ENCODE peak calls at places on chromosomes 11 and 22, in eight cellular contexts. One of them, this sample, is unnamed.
A peak's percentile ranks its signal among the peaks of the same experiment; 100 is the strongest.

GRCh38 chr11:112212290-112212689 is 13.9 kb upstream of the PTS start:
- DNase-seq in psoas muscle: no peak
- DNase-seq in WTC11: no peak
- DNase-seq in IMR-90: peak; percentile 20
- DNase-seq in AG09319: no peak
- DNase-seq in cardiac fibroblast: no peak
- DNase-seq in cardiac muscle cell: no peak
- DNase-seq in GM10248: no peak
- DNase-seq in this sample: no peak

GRCh38 chr22:18044548-18045271 is 20.3 kb upstream of the MICAL3 start:
- DNase-seq in psoas muscle: peak; percentile 51
- DNase-seq in WTC11: no peak
- DNase-seq in IMR-90: peak; percentile 63
- DNase-seq in AG09319: no peak
- DNase-seq in cardiac fibroblast: peak; percentile 48
- DNase-seq in cardiac muscle cell: no peak
- DNase-seq in GM10248: no peak
- DNase-seq in this sample: no peak

GRCh38 chr22:41833369-41834004 is 582 bp downstream of the SREBF2 start:
- DNase-seq in psoas muscle: peak; percentile 54
- DNase-seq in WTC11: peak; percentile 59
- DNase-seq in IMR-90: no peak
- DNase-seq in AG09319: no peak
- DNase-seq in cardiac fibroblast: no peak
- DNase-seq in cardiac muscle cell: peak; percentile 64
- DNase-seq in GM10248: peak; percentile 41
- DNase-seq in this sample: peak; percentile 14

GRCh38 chr11:44813401-44813800 is 86.6 kb downstream of the TSPAN18 start:
- DNase-seq in psoas muscle: no peak
- DNase-seq in WTC11: no peak
- DNase-seq in IMR-90: no peak
- DNase-seq in AG09319: no peak
- DNase-seq in cardiac fibroblast: no peak
- DNase-seq in cardiac muscle cell: no peak
- DNase-seq in GM10248: no peak
- DNase-seq in this sample: no peak

GRCh38 chr11:6249822-6250555 is 9.6 kb upstream of the CCKBR start:
- DNase-seq in psoas muscle: peak; percentile 61
- DNase-seq in WTC11: no peak
- DNase-seq in IMR-90: peak; percentile 85
- DNase-seq in AG09319: peak; percentile 35
- DNase-seq in cardiac fibroblast: peak; percentile 95
- DNase-seq in cardiac muscle cell: no peak
- DNase-seq in GM10248: no peak
- DNase-seq in this sample: no peak

GRCh38 chr11:22491826-22492225 is 133.8 kb downstream of the FANCF start:
- DNase-seq in psoas muscle: no peak
- DNase-seq in WTC11: peak; percentile 14
- DNase-seq in IMR-90: peak; percentile 4
- DNase-seq in AG09319: peak; percentile 65
- DNase-seq in cardiac fibroblast: no peak
- DNase-seq in cardiac muscle cell: no peak
- DNase-seq in GM10248: no peak
- DNase-seq in this sample: no peak

GRCh38 chr22:17575681-17576080 is 12.4 kb downstream of the SLC25A18 start:
- DNase-seq in psoas muscle: no peak
- DNase-seq in WTC11: no peak
- DNase-seq in IMR-90: no peak
- DNase-seq in AG09319: no peak
- DNase-seq in cardiac fibroblast: no peak
- DNase-seq in cardiac muscle cell: no peak
- DNase-seq in GM10248: no peak
- DNase-seq in this sample: no peak

GRCh38 chr11:99934008-99934407 is 753.1 kb upstream of the ARHGAP42 start:
- DNase-seq in psoas muscle: no peak
- DNase-seq in WTC11: no peak
- DNase-seq in IMR-90: no peak
- DNase-seq in AG09319: no peak
- DNase-seq in cardiac fibroblast: no peak
- DNase-seq in cardiac muscle cell: no peak
- DNase-seq in GM10248: no peak
- DNase-seq in this sample: no peak

GRCh38 chr22:32720924-32721323 is 80.6 kb upstream of the TIMP3 start:
- DNase-seq in psoas muscle: no peak
- DNase-seq in WTC11: no peak
- DNase-seq in IMR-90: peak; percentile 62
- DNase-seq in AG09319: no peak
- DNase-seq in cardiac fibroblast: peak; percentile 86
- DNase-seq in cardiac muscle cell: no peak
- DNase-seq in GM10248: no peak
- DNase-seq in this sample: no peak

GRCh38 chr11:115255006-115255762 is 249.0 kb downstream of the CADM1 start:
- DNase-seq in psoas muscle: no peak
- DNase-seq in WTC11: no peak
- DNase-seq in IMR-90: no peak
- DNase-seq in AG09319: no peak
- DNase-seq in cardiac fibroblast: no peak
- DNase-seq in cardiac muscle cell: no peak
- DNase-seq in GM10248: no peak
- DNase-seq in this sample: no peak

GRCh38 chr11:35267504-35267903 is 128.5 kb downstream of the CD44 start:
- DNase-seq in psoas muscle: no peak
- DNase-seq in WTC11: no peak
- DNase-seq in IMR-90: peak; percentile 91
- DNase-seq in AG09319: no peak
- DNase-seq in cardiac fibroblast: peak; percentile 66
- DNase-seq in cardiac muscle cell: no peak
- DNase-seq in GM10248: no peak
- DNase-seq in this sample: no peak

GRCh38 chr22:44664149-44664548 is 37.9 kb upstream of the PRR5 start:
- DNase-seq in psoas muscle: peak; percentile 59
- DNase-seq in WTC11: no peak
- DNase-seq in IMR-90: peak; percentile 61
- DNase-seq in AG09319: no peak
- DNase-seq in cardiac fibroblast: peak; percentile 77
- DNase-seq in cardiac muscle cell: no peak
- DNase-seq in GM10248: no peak
- DNase-seq in this sample: no peak

GRCh38 chr11:124869331-124869730 is 4.1 kb downstream of the ROBO3 start:
- DNase-seq in psoas muscle: no peak
- DNase-seq in WTC11: no peak
- DNase-seq in IMR-90: no peak
- DNase-seq in AG09319: no peak
- DNase-seq in cardiac fibroblast: no peak
- DNase-seq in cardiac muscle cell: no peak
- DNase-seq in GM10248: no peak
- DNase-seq in this sample: no peak

GRCh38 chr11:8227156-8228152 is 36.2 kb downstream of the LMO1 start:
- DNase-seq in psoas muscle: no peak
- DNase-seq in WTC11: no peak
- DNase-seq in IMR-90: no peak
- DNase-seq in AG09319: no peak
- DNase-seq in cardiac fibroblast: no peak
- DNase-seq in cardiac muscle cell: no peak
- DNase-seq in GM10248: no peak
- DNase-seq in this sample: no peak

GRCh38 chr11:124085583-124085982 is 29.7 kb upstream of the VWA5A start:
- DNase-seq in psoas muscle: no peak
- DNase-seq in WTC11: no peak
- DNase-seq in IMR-90: peak; percentile 26
- DNase-seq in AG09319: no peak
- DNase-seq in cardiac fibroblast: no peak
- DNase-seq in cardiac muscle cell: no peak
- DNase-seq in GM10248: no peak
- DNase-seq in this sample: no peak

GRCh38 chr22:32708835-32709234 is 92.7 kb upstream of the TIMP3 start:
- DNase-seq in psoas muscle: peak; percentile 51
- DNase-seq in WTC11: no peak
- DNase-seq in IMR-90: peak; percentile 37
- DNase-seq in AG09319: peak; percentile 60
- DNase-seq in cardiac fibroblast: peak; percentile 37
- DNase-seq in cardiac muscle cell: no peak
- DNase-seq in GM10248: no peak
- DNase-seq in this sample: no peak

GRCh38 chr11:118342503-118343161 is at the start of gene CD3D:
- DNase-seq in psoas muscle: no peak
- DNase-seq in WTC11: no peak
- DNase-seq in IMR-90: no peak
- DNase-seq in AG09319: no peak
- DNase-seq in cardiac fibroblast: no peak
- DNase-seq in cardiac muscle cell: no peak
- DNase-seq in GM10248: no peak
- DNase-seq in this sample: no peak

DNA sequence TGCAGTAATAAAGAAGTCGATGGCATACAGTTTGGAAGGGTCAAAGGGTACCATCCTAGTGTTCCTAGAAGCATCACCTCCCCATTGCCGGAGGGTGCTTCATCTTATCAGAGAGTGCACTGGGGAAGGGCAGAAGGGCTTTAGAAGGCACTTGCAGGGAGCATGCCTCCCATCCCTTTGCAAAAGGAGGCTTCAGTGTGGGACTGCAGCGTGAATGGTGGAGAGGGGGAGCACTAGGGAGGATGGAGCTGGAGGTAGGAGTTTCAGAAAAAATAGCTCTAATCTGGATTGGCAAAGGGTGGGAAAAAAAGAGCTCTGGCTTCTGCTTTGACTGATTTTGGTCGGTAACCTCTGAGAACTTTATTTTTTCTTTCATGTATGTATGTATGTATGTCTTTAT is 5.0 kb downstream of the NTM start:
- DNase-seq in psoas muscle: no peak
- DNase-seq in WTC11: no peak
- DNase-seq in IMR-90: no peak
- DNase-seq in AG09319: no peak
- DNase-seq in cardiac fibroblast: no peak
- DNase-seq in cardiac muscle cell: no peak
- DNase-seq in GM10248: no peak
- DNase-seq in this sample: no peak
- TF ChIP-seq CTCF in psoas muscle: no peak
- TF ChIP-seq CTCF in WTC11: no peak
- TF ChIP-seq CTCF in IMR-90: no peak
- TF ChIP-seq CTCF in AG09319: no peak
- TF ChIP-seq CTCF in cardiac fibroblast: no peak
- TF ChIP-seq CTCF in cardiac muscle cell: no peak
- TF ChIP-seq CTCF in GM10248: no peak
- TF ChIP-seq CTCF in this sample: no peak

GRCh38 chr22:50104149-50104548 is 14.3 kb downstream of the MOV10L1 start:
- DNase-seq in psoas muscle: no peak
- DNase-seq in WTC11: no peak
- DNase-seq in IMR-90: no peak
- DNase-seq in AG09319: no peak
- DNase-seq in cardiac fibroblast: no peak
- DNase-seq in cardiac muscle cell: no peak
- DNase-seq in GM10248: no peak
- DNase-seq in this sample: no peak

GRCh38 chr22:50107529-50107928 is 17.7 kb downstream of the MOV10L1 start:
- DNase-seq in psoas muscle: no peak
- DNase-seq in WTC11: no peak
- DNase-seq in IMR-90: no peak
- DNase-seq in AG09319: no peak
- DNase-seq in cardiac fibroblast: no peak
- DNase-seq in cardiac muscle cell: no peak
- DNase-seq in GM10248: no peak
- DNase-seq in this sample: no peak

GRCh38 chr22:50101870-50102565 is 12.2 kb downstream of the MOV10L1 start:
- DNase-seq in psoas muscle: no peak
- DNase-seq in WTC11: no peak
- DNase-seq in IMR-90: no peak
- DNase-seq in AG09319: no peak
- DNase-seq in cardiac fibroblast: no peak
- DNase-seq in cardiac muscle cell: no peak
- DNase-seq in GM10248: no peak
- DNase-seq in this sample: no peak

GRCh38 chr22:50105529-50106100 is 15.8 kb downstream of the MOV10L1 start:
- DNase-seq in psoas muscle: no peak
- DNase-seq in WTC11: no peak
- DNase-seq in IMR-90: peak; percentile 64
- DNase-seq in AG09319: no peak
- DNase-seq in cardiac fibroblast: peak; percentile 69
- DNase-seq in cardiac muscle cell: no peak
- DNase-seq in GM10248: peak; percentile 59
- DNase-seq in this sample: no peak

DNA sequence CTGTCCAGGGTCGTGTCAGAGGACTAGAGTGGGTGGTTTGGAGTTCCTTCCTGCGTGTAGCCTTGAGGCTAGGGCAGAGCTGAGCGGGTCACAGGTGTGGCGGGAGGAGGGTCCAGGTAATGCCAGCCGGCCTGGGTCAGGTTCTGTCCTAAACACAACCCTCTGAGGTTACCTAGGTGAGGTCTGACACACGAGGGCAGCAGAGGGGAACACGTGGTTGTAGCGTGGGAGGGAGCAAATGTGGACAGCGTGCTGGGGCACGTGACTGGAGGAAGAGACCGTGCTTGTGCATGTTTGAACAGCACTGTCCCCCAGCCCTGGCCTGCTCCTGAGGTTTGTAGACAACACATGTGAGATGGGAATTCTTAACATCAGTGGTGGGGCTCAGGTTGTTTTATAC is 13.1 kb downstream of the MOV10L1 start:
- DNase-seq in psoas muscle: no peak
- DNase-seq in WTC11: no peak
- DNase-seq in IMR-90: no peak
- DNase-seq in AG09319: no peak
- DNase-seq in cardiac fibroblast: no peak
- DNase-seq in cardiac muscle cell: no peak
- DNase-seq in GM10248: peak; percentile 55
- DNase-seq in this sample: no peak
- TF ChIP-seq CTCF in psoas muscle: no peak
- TF ChIP-seq CTCF in WTC11: no peak
- TF ChIP-seq CTCF in IMR-90: no peak
- TF ChIP-seq CTCF in AG09319: no peak
- TF ChIP-seq CTCF in cardiac fibroblast: no peak
- TF ChIP-seq CTCF in cardiac muscle cell: no peak
- TF ChIP-seq CTCF in GM10248: no peak
- TF ChIP-seq CTCF in this sample: no peak

DNA sequence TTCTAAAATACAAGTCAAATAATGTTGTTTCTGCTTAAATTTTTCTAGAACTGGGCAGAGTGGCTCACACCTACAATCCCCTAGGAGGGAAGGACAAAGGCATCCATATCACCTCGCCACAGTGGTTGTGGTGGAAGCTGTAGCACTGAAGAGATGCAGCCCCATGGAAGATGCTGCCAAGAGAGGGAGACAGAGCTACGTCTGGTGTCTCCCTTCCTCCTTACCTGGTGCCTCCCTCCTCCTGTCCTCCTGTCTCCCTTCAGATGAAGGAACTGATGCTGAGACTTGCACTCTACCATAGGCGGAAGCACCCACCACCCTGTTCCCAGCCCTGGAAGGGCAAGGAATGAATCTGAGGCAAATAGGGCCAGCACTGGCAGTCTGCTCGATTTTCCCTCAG is 22.3 kb downstream of the MMP27 start:
- DNase-seq in psoas muscle: no peak
- DNase-seq in WTC11: no peak
- DNase-seq in IMR-90: no peak
- DNase-seq in AG09319: no peak
- DNase-seq in cardiac fibroblast: no peak
- DNase-seq in cardiac muscle cell: no peak
- DNase-seq in GM10248: no peak
- DNase-seq in this sample: no peak
- TF ChIP-seq CTCF in psoas muscle: no peak
- TF ChIP-seq CTCF in WTC11: no peak
- TF ChIP-seq CTCF in IMR-90: no peak
- TF ChIP-seq CTCF in AG09319: no peak
- TF ChIP-seq CTCF in cardiac fibroblast: no peak
- TF ChIP-seq CTCF in cardiac muscle cell: no peak
- TF ChIP-seq CTCF in GM10248: no peak
- TF ChIP-seq CTCF in this sample: no peak

GRCh38 chr11:120632579-120632978 is 121.0 kb downstream of the GRIK4 start:
- DNase-seq in psoas muscle: no peak
- DNase-seq in WTC11: no peak
- DNase-seq in IMR-90: no peak
- DNase-seq in AG09319: no peak
- DNase-seq in cardiac fibroblast: no peak
- DNase-seq in cardiac muscle cell: no peak
- DNase-seq in GM10248: peak; percentile 55
- DNase-seq in this sample: no peak
- TF ChIP-seq CTCF in psoas muscle: no peak
- TF ChIP-seq CTCF in WTC11: peak; percentile 23
- TF ChIP-seq CTCF in IMR-90: no peak
- TF ChIP-seq CTCF in AG09319: no peak
- TF ChIP-seq CTCF in cardiac fibroblast: no peak
- TF ChIP-seq CTCF in cardiac muscle cell: peak; percentile 3
- TF ChIP-seq CTCF in GM10248: peak; percentile 7
- TF ChIP-seq CTCF in this sample: no peak

This sample was measured in neural crest cell.